ENCODE peak calls at places on chromosome 16, in nine cellular contexts. One of them, this sample, is unnamed.

GRCh38 chr16:1538804-1539520 is 5.5 kb downstream of the TMEM204 start:
- DNase-seq in ovary: peak; percentile 15
- DNase-seq in breast epithelium: no peak
- DNase-seq in IMR-90: no peak
- DNase-seq in uterus: no peak
- DNase-seq in heart left ventricle: no peak
- DNase-seq in body of pancreas: no peak
- DNase-seq in sigmoid colon: no peak
- DNase-seq in lower leg skin: no peak
- DNase-seq in this sample: peak; percentile 54

GRCh38 chr16:12802661-12803060 is 1.0 kb downstream of the CPPED1 start:
- DNase-seq in ovary: no peak
- DNase-seq in breast epithelium: no peak
- DNase-seq in IMR-90: no peak
- DNase-seq in uterus: no peak
- DNase-seq in heart left ventricle: no peak
- DNase-seq in body of pancreas: no peak
- DNase-seq in sigmoid colon: no peak
- DNase-seq in lower leg skin: no peak
- DNase-seq in this sample: no peak

GRCh38 chr16:1331712-1332617 is 1.5 kb upstream of the BAIAP3 start:
- DNase-seq in ovary: no peak
- DNase-seq in breast epithelium: peak; percentile 83
- DNase-seq in IMR-90: peak; percentile 30
- DNase-seq in uterus: peak; percentile 61
- DNase-seq in heart left ventricle: peak; percentile 67
- DNase-seq in body of pancreas: peak; percentile 94
- DNase-seq in sigmoid colon: peak; percentile 86
- DNase-seq in lower leg skin: peak; percentile 94
- DNase-seq in this sample: peak; percentile 77

GRCh38 chr16:73172621-73173312 is 124.8 kb upstream of the ZFHX3 start:
- DNase-seq in ovary: peak; percentile 86
- DNase-seq in breast epithelium: peak; percentile 81
- DNase-seq in IMR-90: peak; percentile 91
- DNase-seq in uterus: peak; percentile 90
- DNase-seq in heart left ventricle: peak; percentile 77
- DNase-seq in body of pancreas: peak; percentile 90
- DNase-seq in sigmoid colon: peak; percentile 89
- DNase-seq in lower leg skin: peak; percentile 93
- DNase-seq in this sample: peak; percentile 76

GRCh38 chr16:74666010-74666421 is 661 bp downstream of the RFWD3 start:
- DNase-seq in ovary: no peak
- DNase-seq in breast epithelium: no peak
- DNase-seq in IMR-90: no peak
- DNase-seq in uterus: no peak
- DNase-seq in heart left ventricle: no peak
- DNase-seq in body of pancreas: no peak
- DNase-seq in sigmoid colon: no peak
- DNase-seq in lower leg skin: no peak
- DNase-seq in this sample: no peak

GRCh38 chr16:81889896-81890634 is 111.0 kb downstream of the PLCG2 start:
- DNase-seq in ovary: no peak
- DNase-seq in breast epithelium: no peak
- DNase-seq in IMR-90: peak; percentile 51
- DNase-seq in uterus: peak; percentile 35
- DNase-seq in heart left ventricle: peak; percentile 44
- DNase-seq in body of pancreas: peak; percentile 65
- DNase-seq in sigmoid colon: no peak
- DNase-seq in lower leg skin: no peak
- DNase-seq in this sample: no peak

GRCh38 chr16:89476379-89476778 is 14.0 kb downstream of the ANKRD11 start:
- DNase-seq in ovary: no peak
- DNase-seq in breast epithelium: no peak
- DNase-seq in IMR-90: no peak
- DNase-seq in uterus: no peak
- DNase-seq in heart left ventricle: no peak
- DNase-seq in body of pancreas: peak; percentile 44
- DNase-seq in sigmoid colon: no peak
- DNase-seq in lower leg skin: no peak
- DNase-seq in this sample: peak; percentile 66

GRCh38 chr16:50455288-50455845 is 86.6 kb upstream of the BRD7 start:
- DNase-seq in ovary: no peak
- DNase-seq in breast epithelium: no peak
- DNase-seq in IMR-90: no peak
- DNase-seq in uterus: no peak
- DNase-seq in heart left ventricle: no peak
- DNase-seq in body of pancreas: no peak
- DNase-seq in sigmoid colon: peak; percentile 37
- DNase-seq in lower leg skin: no peak
- DNase-seq in this sample: no peak

GRCh38 chr16:57962756-57963155 is 8.2 kb downstream of the CNGB1 start:
- DNase-seq in ovary: no peak
- DNase-seq in breast epithelium: no peak
- DNase-seq in IMR-90: no peak
- DNase-seq in uterus: no peak
- DNase-seq in heart left ventricle: no peak
- DNase-seq in body of pancreas: no peak
- DNase-seq in sigmoid colon: no peak
- DNase-seq in lower leg skin: no peak
- DNase-seq in this sample: peak; percentile 39

GRCh38 chr16:50270510-50271147 is 4.3 kb downstream of the ADCY7 start:
- DNase-seq in ovary: no peak
- DNase-seq in breast epithelium: no peak
- DNase-seq in IMR-90: no peak
- DNase-seq in uterus: no peak
- DNase-seq in heart left ventricle: peak; percentile 24
- DNase-seq in body of pancreas: no peak
- DNase-seq in sigmoid colon: peak; percentile 45
- DNase-seq in lower leg skin: no peak
- DNase-seq in this sample: peak; percentile 57

GRCh38 chr16:27462846-27463682 is 61.1 kb downstream of the IL21R start:
- DNase-seq in ovary: no peak
- DNase-seq in breast epithelium: no peak
- DNase-seq in IMR-90: no peak
- DNase-seq in uterus: no peak
- DNase-seq in heart left ventricle: no peak
- DNase-seq in body of pancreas: no peak
- DNase-seq in sigmoid colon: no peak
- DNase-seq in lower leg skin: no peak
- DNase-seq in this sample: no peak

GRCh38 chr16:27462200-27462845 is 60.3 kb downstream of the IL21R start:
- DNase-seq in ovary: no peak
- DNase-seq in breast epithelium: no peak
- DNase-seq in IMR-90: no peak
- DNase-seq in uterus: no peak
- DNase-seq in heart left ventricle: no peak
- DNase-seq in body of pancreas: no peak
- DNase-seq in sigmoid colon: no peak
- DNase-seq in lower leg skin: no peak
- DNase-seq in this sample: no peak

GRCh38 chr16:27463741-27464662 is 62.0 kb downstream of the IL21R start:
- DNase-seq in ovary: no peak
- DNase-seq in breast epithelium: no peak
- DNase-seq in IMR-90: no peak
- DNase-seq in uterus: no peak
- DNase-seq in heart left ventricle: no peak
- DNase-seq in body of pancreas: no peak
- DNase-seq in sigmoid colon: no peak
- DNase-seq in lower leg skin: no peak
- DNase-seq in this sample: no peak

GRCh38 chr16:27465483-27465879 is 63.5 kb downstream of the IL21R start:
- DNase-seq in ovary: no peak
- DNase-seq in breast epithelium: no peak
- DNase-seq in IMR-90: no peak
- DNase-seq in uterus: no peak
- DNase-seq in heart left ventricle: no peak
- DNase-seq in body of pancreas: no peak
- DNase-seq in sigmoid colon: no peak
- DNase-seq in lower leg skin: no peak
- DNase-seq in this sample: no peak

DNA sequence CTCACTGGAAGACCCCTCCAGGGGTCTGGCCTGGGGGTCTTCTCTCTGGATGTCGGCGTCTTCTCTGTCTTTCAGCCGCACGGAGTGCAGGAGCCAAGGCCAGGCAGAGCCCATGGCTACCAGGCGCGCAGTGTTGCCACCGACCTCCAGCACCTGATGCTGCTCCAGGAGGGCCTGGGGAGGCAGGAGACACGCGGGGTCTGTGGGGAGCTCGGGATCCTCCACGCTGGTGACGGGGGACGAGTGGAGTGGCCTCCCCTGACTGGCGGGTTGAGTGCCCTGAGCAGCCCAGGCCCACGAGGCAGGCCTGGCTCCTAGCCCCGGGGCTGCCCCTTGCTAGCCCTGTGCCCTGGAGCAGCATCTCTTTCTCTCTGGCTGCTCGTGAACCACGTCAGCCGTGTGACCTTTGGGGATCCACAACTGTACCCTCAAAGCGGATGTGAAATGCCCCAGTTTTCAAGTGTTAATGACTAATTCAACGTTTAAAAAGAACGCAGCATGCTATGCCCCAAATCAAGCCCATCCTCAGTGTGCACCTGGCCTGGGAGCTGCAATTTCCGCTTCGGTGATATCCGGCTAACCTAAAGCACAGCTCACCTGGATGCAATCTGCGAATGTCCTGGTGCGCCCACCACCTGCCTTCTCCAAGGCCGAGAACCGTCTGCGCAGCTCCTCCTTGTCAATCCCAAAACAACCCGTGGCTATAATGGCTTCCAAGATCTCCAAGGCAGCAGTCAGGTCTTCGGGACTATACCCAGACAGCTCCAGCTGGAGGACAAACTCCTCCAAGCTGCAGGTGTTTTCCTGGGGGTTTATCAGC is 62.9 kb downstream of the IL21R start:
- DNase-seq in ovary: no peak
- DNase-seq in breast epithelium: no peak
- DNase-seq in IMR-90: no peak
- DNase-seq in uterus: no peak
- DNase-seq in heart left ventricle: no peak
- DNase-seq in body of pancreas: no peak
- DNase-seq in sigmoid colon: no peak
- DNase-seq in lower leg skin: no peak
- DNase-seq in this sample: no peak
- TF ChIP-seq CTCF in ovary: no peak
- TF ChIP-seq CTCF in breast epithelium: no peak
- TF ChIP-seq CTCF in IMR-90: no peak
- TF ChIP-seq CTCF in uterus: no peak
- TF ChIP-seq CTCF in heart left ventricle: no peak
- TF ChIP-seq CTCF in body of pancreas: no peak
- TF ChIP-seq CTCF in sigmoid colon: no peak
- TF ChIP-seq CTCF in lower leg skin: no peak
- TF ChIP-seq CTCF in this sample: no peak

GRCh38 chr16:86513471-86514277 is 3.3 kb downstream of the FOXF1 start:
- DNase-seq in ovary: no peak
- DNase-seq in breast epithelium: no peak
- DNase-seq in IMR-90: no peak
- DNase-seq in uterus: no peak
- DNase-seq in heart left ventricle: no peak
- DNase-seq in body of pancreas: no peak
- DNase-seq in sigmoid colon: no peak
- DNase-seq in lower leg skin: no peak
- DNase-seq in this sample: no peak
- H3K4me3 ChIP-seq in ovary: peak overlapping the region; percentile 7
- H3K4me3 ChIP-seq in breast epithelium: no peak overlapping the region
- H3K4me3 ChIP-seq in IMR-90: peak overlapping the region; percentile 99
- H3K4me3 ChIP-seq in uterus: no peak overlapping the region
- H3K4me3 ChIP-seq in heart left ventricle: no peak overlapping the region
- H3K4me3 ChIP-seq in body of pancreas: no peak overlapping the region
- H3K4me3 ChIP-seq in sigmoid colon: peak overlapping the region; percentile 89
- H3K4me3 ChIP-seq in lower leg skin: no peak overlapping the region
- H3K4me3 ChIP-seq in this sample: peak overlapping the region; percentile 5

DNA sequence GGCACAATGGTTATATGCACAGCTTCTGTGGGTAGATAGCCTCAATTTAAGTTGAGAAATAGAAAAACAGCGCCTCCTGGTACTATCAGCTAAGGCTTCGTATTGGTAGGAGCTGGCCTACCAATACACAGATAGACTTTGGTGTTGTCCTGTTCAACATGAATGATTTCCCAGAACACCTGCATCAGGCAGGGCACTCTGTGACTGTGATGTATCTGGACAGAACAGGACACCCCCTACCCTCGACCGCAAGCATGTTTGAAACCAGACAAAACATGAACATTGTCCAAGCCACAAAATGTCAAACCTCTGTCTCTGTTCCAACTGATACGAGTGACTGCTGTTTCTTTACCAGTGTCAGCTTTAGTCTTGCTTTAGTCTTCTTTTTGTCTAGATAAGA is 144.9 kb downstream of the HAPSTR1 start:
- DNase-seq in ovary: no peak
- DNase-seq in breast epithelium: no peak
- DNase-seq in IMR-90: no peak
- DNase-seq in uterus: no peak
- DNase-seq in heart left ventricle: no peak
- DNase-seq in body of pancreas: no peak
- DNase-seq in sigmoid colon: no peak
- DNase-seq in lower leg skin: no peak
- DNase-seq in this sample: no peak
- TF ChIP-seq POLR2A in ovary: no peak
- TF ChIP-seq POLR2A in breast epithelium: no peak
- TF ChIP-seq POLR2A in IMR-90: no peak
- TF ChIP-seq POLR2A in uterus: no peak
- TF ChIP-seq POLR2A in heart left ventricle: no peak
- TF ChIP-seq POLR2A in body of pancreas: no peak
- TF ChIP-seq POLR2A in sigmoid colon: no peak
- TF ChIP-seq POLR2A in lower leg skin: no peak
- TF ChIP-seq POLR2A in this sample: no peak

GRCh38 chr16:67013238-67013822 is 15.6 kb upstream of the CBFB start:
- DNase-seq in ovary: peak; percentile 50
- DNase-seq in breast epithelium: no peak
- DNase-seq in IMR-90: no peak
- DNase-seq in uterus: no peak
- DNase-seq in heart left ventricle: no peak
- DNase-seq in body of pancreas: no peak
- DNase-seq in sigmoid colon: no peak
- DNase-seq in lower leg skin: no peak
- DNase-seq in this sample: no peak

GRCh38 chr16:67014641-67015315 is 14.2 kb upstream of the CBFB start:
- DNase-seq in ovary: no peak
- DNase-seq in breast epithelium: peak; percentile 28
- DNase-seq in IMR-90: no peak
- DNase-seq in uterus: peak; percentile 4
- DNase-seq in heart left ventricle: no peak
- DNase-seq in body of pancreas: no peak
- DNase-seq in sigmoid colon: peak; percentile 37
- DNase-seq in lower leg skin: no peak
- DNase-seq in this sample: no peak

GRCh38 chr16:67016143-67016542 is 12.8 kb upstream of the CBFB start:
- DNase-seq in ovary: no peak
- DNase-seq in breast epithelium: peak; percentile 45
- DNase-seq in IMR-90: no peak
- DNase-seq in uterus: peak; percentile 9
- DNase-seq in heart left ventricle: no peak
- DNase-seq in body of pancreas: no peak
- DNase-seq in sigmoid colon: peak; percentile 46
- DNase-seq in lower leg skin: peak; percentile 74
- DNase-seq in this sample: no peak

GRCh38 chr16:67015317-67015731 is 13.6 kb upstream of the CBFB start:
- DNase-seq in ovary: no peak
- DNase-seq in breast epithelium: peak; percentile 19
- DNase-seq in IMR-90: no peak
- DNase-seq in uterus: peak; percentile 7
- DNase-seq in heart left ventricle: no peak
- DNase-seq in body of pancreas: no peak
- DNase-seq in sigmoid colon: peak; percentile 24
- DNase-seq in lower leg skin: peak; percentile 63
- DNase-seq in this sample: no peak

GRCh38 chr16:67013823-67014640 is 14.9 kb upstream of the CBFB start:
- DNase-seq in ovary: peak; percentile 93
- DNase-seq in breast epithelium: peak; percentile 75
- DNase-seq in IMR-90: peak; percentile 46
- DNase-seq in uterus: peak; percentile 80
- DNase-seq in heart left ventricle: peak; percentile 85
- DNase-seq in body of pancreas: peak; percentile 80
- DNase-seq in sigmoid colon: peak; percentile 87
- DNase-seq in lower leg skin: peak; percentile 93
- DNase-seq in this sample: peak; percentile 79
- TF ChIP-seq CTCF in ovary: peak; percentile 60
- TF ChIP-seq CTCF in breast epithelium: peak; percentile 19
- TF ChIP-seq CTCF in IMR-90: peak; percentile 30
- TF ChIP-seq CTCF in uterus: no peak
- TF ChIP-seq CTCF in heart left ventricle: no peak
- TF ChIP-seq CTCF in body of pancreas: no peak
- TF ChIP-seq CTCF in sigmoid colon: no peak
- TF ChIP-seq CTCF in lower leg skin: no peak
- TF ChIP-seq CTCF in this sample: no peak